ENCODE peak calls at places on chromosomes 6 and 20, in nine cellular contexts. P is AG10803; B is cardiac fibroblast; Y is choroid plexus epithelial cell; T is BE2C; N is CD8-positive, alpha-beta T cell; X is left ventricle myocardium inferior; L is psoas muscle; C is H9. O is an unnamed sample.

GRCh38 chr6:82979657-82980056 is 86.0 kb downstream of the UBE3D start:
- DNase-seq in P (no peak), B (no peak), Y (no peak), T (no peak), N (no peak), X (no peak), L (no peak), C (no peak), O (no peak)

GRCh38 chr6:7513534-7513933 is 27.9 kb upstream of the DSP start:
- DNase-seq in P (no peak), B (no peak), Y (no peak), T (no peak), N (no peak), X (no peak), L (no peak), C (no peak), O (no peak)

GRCh38 chr6:127690092-127690491 is 113.1 kb downstream of the C6orf58 start:
- DNase-seq in P (peak), B (peak), Y (peak), T (no peak), N (no peak), X (no peak), L (no peak), C (no peak), O (no peak)

GRCh38 chr6:36546664-36546957 is 668 bp downstream of the STK38 start:
- DNase-seq in P (no peak), B (no peak), Y (no peak), T (peak), N (no peak), X (no peak), L (no peak), C (no peak), O (no peak)

GRCh38 chr6:167325766-167326165 is 880 bp downstream of the TTLL2 start:
- DNase-seq in P (no peak), B (no peak), Y (no peak), T (no peak), N (no peak), X (no peak), L (no peak), C (no peak), O (no peak)

GRCh38 chr20:38143646-38144554 is 21.2 kb downstream of the TGM2 start:
- DNase-seq in P (peak), B (peak), Y (peak), T (peak), N (no peak), X (no peak), L (no peak), C (no peak), O (no peak)

GRCh38 chr20:221258-221830 is 5.7 kb upstream of the DEFB129 start:
- DNase-seq in P (no peak), B (no peak), Y (no peak), T (no peak), N (no peak), X (no peak), L (no peak), C (no peak), O (no peak)

GRCh38 chr6:6696867-6697531 is 108.5 kb downstream of the LY86 start:
- DNase-seq in P (peak), B (peak), Y (peak), T (peak), N (peak), X (peak), L (peak), C (peak), O (peak)

GRCh38 chr6:116556065-116556464 is 2.5 kb downstream of the CALHM4 start:
- DNase-seq in P (peak), B (peak), Y (peak), T (no peak), N (no peak), X (no peak), L (no peak), C (no peak), O (no peak)

GRCh38 chr6:91428953-91429560 is 842.2 kb upstream of the MAP3K7 start:
- DNase-seq in P (no peak), B (no peak), Y (no peak), T (no peak), N (no peak), X (no peak), L (no peak), C (no peak), O (no peak)
- TF ChIP-seq CTCF in P (no peak), B (no peak), Y (no peak), T (no peak), N (no peak), X (no peak), L (no peak), C (peak), O (peak)

GRCh38 chr6:50966532-50966931 is 147.9 kb downstream of the TFAP2B start:
- DNase-seq in P (no peak), B (no peak), Y (no peak), T (no peak), N (no peak), X (no peak), L (no peak), C (no peak), O (no peak)
- TF ChIP-seq CTCF in P (no peak), B (no peak), Y (no peak), T (no peak), N (no peak), X (no peak), L (no peak), C (no peak), O (no peak)

DNA sequence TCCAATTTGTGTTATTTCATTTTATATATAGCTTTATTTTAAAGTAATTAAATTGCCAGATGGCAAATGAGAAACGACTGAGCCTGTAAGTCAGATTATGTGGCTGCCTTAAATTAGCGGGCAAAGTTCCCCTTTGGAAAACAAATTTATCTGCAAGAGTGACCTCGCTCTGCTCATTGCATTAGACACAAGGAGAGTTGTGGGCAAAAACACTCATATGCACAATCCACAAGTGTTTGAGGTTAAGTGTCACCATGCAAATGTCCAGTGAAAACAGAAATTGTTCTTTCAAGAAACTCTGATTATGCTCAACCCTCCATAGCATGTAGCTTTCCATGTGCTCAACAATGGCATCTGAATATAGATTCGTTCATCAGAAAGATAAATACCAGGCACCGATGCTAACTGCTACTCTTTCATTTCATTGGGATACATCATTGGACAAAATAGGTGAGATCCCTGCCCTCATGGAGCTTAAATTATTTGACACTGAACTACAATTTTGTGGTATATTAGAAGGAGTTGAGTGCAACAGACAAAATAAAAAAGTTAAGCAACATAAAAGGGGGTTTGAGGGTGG is 1.7 kb upstream of the NHSL1 start:
- DNase-seq in P (peak), B (no peak), Y (peak), T (no peak), N (no peak), X (no peak), L (no peak), C (no peak), O (no peak)
- TF ChIP-seq CTCF in P (no peak), B (no peak), Y (no peak), T (no peak), N (no peak), X (no peak), L (no peak), C (no peak), O (no peak)

DNA sequence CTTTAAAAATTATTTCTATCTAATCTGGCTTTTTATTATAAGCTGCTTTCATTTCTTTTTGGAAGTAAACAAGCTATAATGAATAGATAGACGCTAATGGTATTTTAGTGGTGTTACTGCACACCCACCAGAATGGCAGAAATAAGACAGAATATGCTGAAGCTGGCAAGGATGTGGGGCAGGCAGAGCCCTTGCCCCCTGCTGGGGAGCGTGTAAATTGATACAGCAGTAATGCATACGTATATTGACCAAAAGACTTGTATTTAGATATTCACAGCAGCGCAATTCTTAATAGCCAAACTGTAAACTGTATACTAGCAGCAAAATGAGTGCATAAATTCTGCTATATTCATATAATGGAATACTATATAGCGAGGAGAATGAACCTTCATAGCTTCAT is 35.3 kb downstream of the TMEM181 start:
- DNase-seq in P (peak), B (peak), Y (no peak), T (no peak), N (no peak), X (no peak), L (no peak), C (no peak), O (no peak)
- TF ChIP-seq CTCF in P (peak), B (peak), Y (peak), T (peak), N (no peak), X (peak), L (no peak), C (no peak), O (no peak)

GRCh38 chr20:5797843-5798462 is 47.8 kb downstream of the SHLD1 start:
- DNase-seq in P (no peak), B (no peak), Y (no peak), T (no peak), N (no peak), X (no peak), L (no peak), C (no peak), O (no peak)

GRCh38 chr20:5796369-5797040 is 46.3 kb downstream of the SHLD1 start:
- DNase-seq in P (no peak), B (no peak), Y (no peak), T (no peak), N (no peak), X (no peak), L (no peak), C (no peak), O (no peak)

GRCh38 chr20:5793916-5794315 is 43.7 kb downstream of the SHLD1 start:
- DNase-seq in P (no peak), B (no peak), Y (no peak), T (no peak), N (no peak), X (no peak), L (no peak), C (no peak), O (no peak)

GRCh38 chr20:5797165-5797564 is 47.0 kb downstream of the SHLD1 start:
- DNase-seq in P (no peak), B (no peak), Y (no peak), T (no peak), N (no peak), X (no peak), L (no peak), C (no peak), O (no peak)
- TF ChIP-seq CTCF in P (no peak), B (no peak), Y (no peak), T (no peak), N (no peak), X (no peak), L (no peak), C (no peak), O (no peak)

GRCh38 chr6:75205776-75206334 is at the start of gene COL12A1:
- DNase-seq in P (peak), B (peak), Y (peak), T (peak), N (no peak), X (peak), L (peak), C (peak), O (peak)
- TF ChIP-seq CTCF in P (no peak), B (no peak), Y (no peak), T (no peak), N (no peak), X (no peak), L (no peak), C (no peak), O (peak)

GRCh38 chr6:118894425-118895240 is 681 bp downstream of the ASF1A start:
- DNase-seq in P (peak), B (peak), Y (peak), T (peak), N (peak), X (peak), L (peak), C (peak), O (peak)

GRCh38 chr6:118893882-118894424 is at the start of gene ASF1A:
- DNase-seq in P (peak), B (peak), Y (peak), T (peak), N (peak), X (peak), L (peak), C (peak), O (peak)

GRCh38 chr6:118895241-118895561 is 1.2 kb downstream of the ASF1A start:
- DNase-seq in P (no peak), B (no peak), Y (no peak), T (no peak), N (no peak), X (no peak), L (no peak), C (no peak), O (no peak)

GRCh38 chr6:118897386-118897785 is 3.4 kb downstream of the ASF1A start:
- DNase-seq in P (no peak), B (no peak), Y (no peak), T (no peak), N (no peak), X (no peak), L (no peak), C (no peak), O (no peak)

GRCh38 chr6:118896339-118897136 is 2.6 kb downstream of the ASF1A start:
- DNase-seq in P (peak), B (peak), Y (peak), T (no peak), N (no peak), X (no peak), L (no peak), C (no peak), O (no peak)
- TF ChIP-seq CTCF in P (peak), B (peak), Y (peak), T (peak), N (peak), X (peak), L (peak), C (peak), O (peak)

GRCh38 chr20:36480456-36481048 is 60.8 kb upstream of the MYL9 start:
- DNase-seq in P (no peak), B (no peak), Y (no peak), T (no peak), N (no peak), X (no peak), L (no peak), C (no peak), O (no peak)

GRCh38 chr20:36482044-36482473 is 59.3 kb upstream of the MYL9 start:
- DNase-seq in P (no peak), B (no peak), Y (no peak), T (no peak), N (no peak), X (peak), L (peak), C (no peak), O (no peak)

GRCh38 chr20:36483205-36483918 is 58.0 kb upstream of the MYL9 start:
- DNase-seq in P (no peak), B (no peak), Y (no peak), T (peak), N (no peak), X (no peak), L (no peak), C (no peak), O (no peak)

GRCh38 chr20:36479938-36480337 is 61.4 kb upstream of the MYL9 start:
- DNase-seq in P (no peak), B (no peak), Y (peak), T (no peak), N (no peak), X (no peak), L (no peak), C (no peak), O (no peak)

GRCh38 chr20:36481380-36482043 is 59.8 kb upstream of the MYL9 start:
- DNase-seq in P (no peak), B (no peak), Y (no peak), T (no peak), N (no peak), X (no peak), L (no peak), C (no peak), O (no peak)
- TF ChIP-seq CTCF in P (peak), B (peak), Y (no peak), T (peak), N (no peak), X (peak), L (peak), C (peak), O (no peak)

DNA sequence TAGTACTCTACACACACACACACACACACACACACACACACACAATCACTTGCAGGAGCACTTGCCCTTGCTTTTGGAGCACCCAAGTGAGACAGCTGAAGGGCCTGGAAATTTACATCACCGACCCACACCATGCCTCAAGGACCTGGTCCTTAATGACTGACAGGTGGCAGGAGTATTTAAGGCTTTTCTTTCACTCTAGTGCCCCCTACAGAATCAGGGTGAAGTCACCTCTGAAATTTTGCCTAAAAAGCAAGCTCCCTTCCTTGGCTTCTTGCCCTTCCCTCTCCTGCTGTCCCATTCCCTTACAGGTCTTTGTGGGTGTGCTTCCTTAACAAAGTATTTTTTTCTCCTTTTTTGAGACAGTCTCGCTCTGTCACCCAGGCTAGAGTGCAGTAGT is 353.5 kb upstream of the IRAK1BP1 start:
- DNase-seq in P (no peak), B (no peak), Y (no peak), T (peak), N (no peak), X (no peak), L (no peak), C (peak), O (no peak)
- TF ChIP-seq CTCF in P (no peak), B (peak), Y (peak), T (peak), N (no peak), X (no peak), L (no peak), C (peak), O (no peak)

DNA sequence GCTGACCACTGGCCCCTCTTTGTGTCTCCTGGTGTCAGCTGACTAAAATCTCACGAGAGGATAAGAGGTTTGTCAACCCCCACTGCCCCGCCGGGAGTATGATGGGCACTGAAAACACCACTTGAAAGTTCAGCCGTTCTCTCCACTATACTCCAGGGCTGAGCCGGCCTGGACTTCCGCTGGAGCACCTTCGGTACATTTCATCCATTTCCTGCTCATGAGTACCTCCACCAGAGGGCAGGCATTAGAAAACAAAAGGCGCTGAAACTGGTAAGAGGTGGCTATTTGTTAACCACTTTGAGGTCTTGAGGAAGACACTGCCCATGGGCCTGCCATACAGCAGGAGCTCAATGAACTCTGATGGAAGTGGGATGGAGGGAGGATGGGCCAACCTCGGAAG is 17.9 kb upstream of the ANKRD60 start:
- DNase-seq in P (peak), B (peak), Y (peak), T (peak), N (no peak), X (no peak), L (no peak), C (peak), O (no peak)
- TF ChIP-seq CTCF in P (peak), B (peak), Y (peak), T (peak), N (no peak), X (peak), L (peak), C (peak), O (peak)

O was measured in mesothelial cell of epicardium.